ENCODE peak calls at places on chromosomes 11 and 22, in eight cellular contexts. O, D, F, T, Y, I, U and G are unnamed samples.

GRCh38 chr22:20946080-20946986 is 20.7 kb upstream of the AIFM3 start:
- DNase-seq in U (no peak), O (no peak), D (no peak), I (no peak), F (no peak), T (no peak), Y (no peak), G (peak)

GRCh38 chr22:45994516-45995404 is 17.8 kb upstream of the WNT7B start:
- DNase-seq in I (no peak), F (peak), U (no peak), Y (no peak), O (peak), D (peak), T (no peak), G (peak)

GRCh38 chr11:119504366-119504765 is 81.4 kb upstream of the THY1 start:
- DNase-seq in O (no peak), D (no peak), Y (no peak), I (no peak), F (no peak), T (no peak), U (no peak), G (no peak)

GRCh38 chr11:28146123-28146751 is 38.0 kb downstream of the METTL15 start:
- DNase-seq in Y (no peak), T (peak), F (peak), I (peak), O (no peak), D (no peak), U (no peak), G (peak)

GRCh38 chr22:33002035-33002434 is 56.1 kb downstream of the SYN3 start:
- DNase-seq in D (no peak), T (no peak), I (no peak), Y (no peak), F (no peak), O (no peak), U (no peak), G (no peak)

GRCh38 chr11:70159612-70160570 is 43.2 kb upstream of the FADD start:
- DNase-seq in T (no peak), U (no peak), F (no peak), O (no peak), Y (no peak), D (peak), I (no peak), G (peak)

GRCh38 chr11:76209956-76210885 is 3.9 kb upstream of the WNT11 start:
- DNase-seq in Y (no peak), T (no peak), F (peak), U (no peak), I (no peak), O (peak), D (peak), G (peak)

GRCh38 chr11:44426119-44426518 is 116.2 kb upstream of the ALX4 start:
- DNase-seq in T (no peak), D (no peak), U (no peak), F (no peak), O (no peak), Y (no peak), I (no peak), G (no peak)

GRCh38 chr11:94417386-94417987 is 16.3 kb upstream of the GPR83 start:
- DNase-seq in I (peak), U (no peak), O (no peak), Y (no peak), T (no peak), F (peak), D (no peak), G (peak)

GRCh38 chr22:19533049-19533626 is 8.9 kb upstream of the CLDN5 start:
- DNase-seq in Y (no peak), O (no peak), D (no peak), F (no peak), T (no peak), U (no peak), I (no peak), G (no peak)

GRCh38 chr11:33377852-33378385 is 120.7 kb downstream of the HIPK3 start:
- DNase-seq in Y (no peak), T (no peak), U (no peak), I (no peak), F (no peak), D (no peak), O (no peak), G (peak)

GRCh38 chr22:45336971-45337431 is 27.3 kb downstream of the FAM118A start:
- DNase-seq in T (no peak), D (peak), O (peak), F (peak), Y (no peak), U (no peak), I (no peak), G (peak)

GRCh38 chr22:21866821-21867527 is 471 bp downstream of the MAPK1 start:
- DNase-seq in F (peak), T (no peak), Y (no peak), I (no peak), O (no peak), U (no peak), D (peak), G (no peak)

GRCh38 chr11:11504071-11504470 is 117.7 kb downstream of the GALNT18 start:
- DNase-seq in D (no peak), F (no peak), O (no peak), T (no peak), I (no peak), Y (no peak), U (no peak), G (no peak)

GRCh38 chr11:120068114-120068573 is 69.8 kb downstream of the TRIM29 start:
- DNase-seq in U (no peak), T (peak), Y (no peak), I (peak), O (no peak), F (peak), D (no peak), G (peak)

GRCh38 chr11:12201016-12201985 is 90.9 kb downstream of the MICAL2 start:
- DNase-seq in Y (no peak), T (peak), F (peak), U (no peak), O (peak), I (peak), D (peak), G (peak)

GRCh38 chr22:32237021-32237420 is 18.1 kb downstream of the SLC5A4 start:
- DNase-seq in O (no peak), I (no peak), D (no peak), F (peak), U (no peak), T (no peak), Y (no peak), G (no peak)

GRCh38 chr11:17537261-17537660 is 7.0 kb downstream of the USH1C start:
- DNase-seq in T (no peak), I (no peak), F (no peak), O (no peak), U (no peak), D (no peak), Y (no peak), G (no peak)

GRCh38 chr22:27113211-27114030 is 456.0 kb downstream of the MIAT start:
- DNase-seq in O (peak), Y (no peak), U (no peak), T (peak), I (peak), D (peak), F (peak), G (peak)

GRCh38 chr22:27115816-27116256 is 458.4 kb downstream of the MIAT start:
- DNase-seq in T (peak), Y (no peak), U (no peak), F (peak), D (peak), I (no peak), O (no peak), G (peak)

GRCh38 chr22:27114186-27114585 is 456.8 kb downstream of the MIAT start:
- DNase-seq in O (no peak), Y (no peak), D (peak), U (no peak), I (no peak), F (no peak), T (no peak), G (no peak)

GRCh38 chr22:27116295-27116694 is 458.9 kb downstream of the MIAT start:
- DNase-seq in U (no peak), D (peak), O (no peak), Y (no peak), F (no peak), T (no peak), I (no peak), G (no peak)

GRCh38 chr22:27115410-27115809 is 458.0 kb downstream of the MIAT start:
- DNase-seq in O (no peak), D (peak), T (no peak), I (no peak), F (no peak), Y (no peak), U (no peak), G (no peak)
- H3K4me3 ChIP-seq in O (no peak), D (no peak), T (no peak), I (no peak), F (no peak), Y (no peak), U (no peak), G (no peak)

GRCh38 chr11:78532991-78533861 is 41.4 kb downstream of the NARS2 start:
- DNase-seq in D (no peak), O (no peak), U (no peak), T (no peak), I (no peak), F (no peak), Y (no peak), G (no peak)
- H3K4me3 ChIP-seq in D (no peak), O (no peak), U (no peak), T (no peak), I (no peak), F (no peak), Y (no peak), G (no peak)

GRCh38 chr22:44020981-44021380 is 3.1 kb upstream of the PARVB start:
- DNase-seq in U (no peak), F (no peak), O (no peak), T (no peak), Y (no peak), I (no peak), D (no peak), G (peak)

GRCh38 chr22:44025171-44026065 is 1.3 kb downstream of the PARVB start:
- DNase-seq in F (no peak), Y (no peak), O (peak), U (no peak), D (peak), T (no peak), I (no peak), G (no peak)

GRCh38 chr22:44026066-44026629 is 2.0 kb downstream of the PARVB start:
- DNase-seq in Y (no peak), I (no peak), F (peak), U (no peak), D (no peak), T (no peak), O (no peak), G (no peak)

GRCh38 chr22:44024288-44024908 is at the start of gene PARVB:
- DNase-seq in T (no peak), F (peak), Y (no peak), O (no peak), D (no peak), I (no peak), U (no peak), G (no peak)

GRCh38 chr22:44023404-44024287 is 456 bp upstream of the PARVB start:
- DNase-seq in U (no peak), D (peak), O (peak), F (peak), I (no peak), T (no peak), Y (no peak), G (peak)
- H3K4me3 ChIP-seq in U (peak), D (peak), O (peak), F (peak), I (peak), T (peak), Y (peak), G (peak)

DNA sequence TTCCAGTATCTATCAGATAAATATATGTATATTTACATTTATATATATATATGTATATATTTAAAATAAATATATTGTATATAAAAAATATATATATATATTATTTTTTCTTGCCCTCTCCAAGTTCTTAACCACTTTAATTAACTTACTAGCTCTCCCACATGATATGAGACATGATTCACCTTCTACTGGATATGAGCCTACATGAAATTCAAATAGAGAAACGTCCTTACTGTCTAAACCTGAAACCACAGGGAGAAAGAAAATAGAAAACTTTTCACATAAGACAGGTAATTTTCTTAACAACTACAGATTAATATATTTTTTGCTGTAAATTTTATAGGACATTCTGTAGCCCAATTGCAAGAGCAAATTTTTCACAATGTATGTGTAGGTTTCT is 391.6 kb downstream of the ETS1 start:
- DNase-seq in Y (no peak), O (no peak), U (no peak), I (no peak), T (no peak), D (no peak), F (no peak), G (no peak)
- H3K4me3 ChIP-seq in Y (no peak), O (no peak), U (no peak), I (no peak), T (no peak), D (no peak), F (no peak), G (no peak)